ENCODE peak calls at places on chromosomes 3 and 15, in five cellular contexts. One of them, this sample, is unnamed.
A peak's percentile ranks its signal among the peaks of the same experiment; 100 is the strongest.

GRCh38 chr15:80228959-80229610 is 22.9 kb downstream of the CTXND1 start:
- DNase-seq in suprapubic skin: no peak
- DNase-seq in body of pancreas: peak; percentile 32
- DNase-seq in HCT116: no peak
- DNase-seq in stomach: no peak
- DNase-seq in this sample: no peak

GRCh38 chr3:7977245-7978103 is 524.1 kb upstream of the LMCD1 start:
- DNase-seq in stomach: no peak
- DNase-seq in HCT116: no peak
- DNase-seq in body of pancreas: no peak
- DNase-seq in suprapubic skin: no peak
- DNase-seq in this sample: no peak

GRCh38 chr15:42457445-42458442 is 33.2 kb downstream of the ZNF106 start:
- DNase-seq in body of pancreas: peak; percentile 64
- DNase-seq in stomach: peak; percentile 44
- DNase-seq in HCT116: no peak
- DNase-seq in suprapubic skin: peak; percentile 82
- DNase-seq in this sample: peak; percentile 56

GRCh38 chr3:11588338-11588737 is 55.4 kb downstream of the VGLL4 start:
- DNase-seq in HCT116: no peak
- DNase-seq in body of pancreas: no peak
- DNase-seq in stomach: no peak
- DNase-seq in suprapubic skin: no peak
- DNase-seq in this sample: no peak

GRCh38 chr3:62379206-62379834 is 6.0 kb upstream of the FEZF2 start:
- DNase-seq in stomach: no peak
- DNase-seq in body of pancreas: no peak
- DNase-seq in HCT116: no peak
- DNase-seq in suprapubic skin: no peak
- DNase-seq in this sample: no peak

GRCh38 chr3:163490119-163490518 is 1588.2 kb downstream of the SI start:
- DNase-seq in HCT116: peak; percentile 48
- DNase-seq in suprapubic skin: no peak
- DNase-seq in body of pancreas: peak; percentile 49
- DNase-seq in stomach: peak; percentile 39
- DNase-seq in this sample: no peak

GRCh38 chr15:85810075-85810474 is 15.3 kb upstream of the KLHL25 start:
- DNase-seq in HCT116: no peak
- DNase-seq in body of pancreas: no peak
- DNase-seq in stomach: no peak
- DNase-seq in suprapubic skin: no peak
- DNase-seq in this sample: no peak

GRCh38 chr3:183991403-183991802 is 26.3 kb downstream of the ABCC5 start:
- DNase-seq in HCT116: no peak
- DNase-seq in suprapubic skin: no peak
- DNase-seq in stomach: no peak
- DNase-seq in body of pancreas: no peak
- DNase-seq in this sample: no peak

GRCh38 chr3:43285644-43286043 is 696 bp upstream of the SNRK start:
- DNase-seq in body of pancreas: peak; percentile 21
- DNase-seq in HCT116: no peak
- DNase-seq in suprapubic skin: no peak
- DNase-seq in stomach: no peak
- DNase-seq in this sample: no peak

GRCh38 chr3:174168026-174168425 is 691.1 kb upstream of the NAALADL2 start:
- DNase-seq in body of pancreas: no peak
- DNase-seq in HCT116: no peak
- DNase-seq in stomach: no peak
- DNase-seq in suprapubic skin: no peak
- DNase-seq in this sample: no peak

GRCh38 chr15:76565366-76565765 is 228.8 kb downstream of the ISL2 start:
- DNase-seq in suprapubic skin: no peak
- DNase-seq in stomach: no peak
- DNase-seq in body of pancreas: no peak
- DNase-seq in HCT116: no peak
- DNase-seq in this sample: no peak

DNA sequence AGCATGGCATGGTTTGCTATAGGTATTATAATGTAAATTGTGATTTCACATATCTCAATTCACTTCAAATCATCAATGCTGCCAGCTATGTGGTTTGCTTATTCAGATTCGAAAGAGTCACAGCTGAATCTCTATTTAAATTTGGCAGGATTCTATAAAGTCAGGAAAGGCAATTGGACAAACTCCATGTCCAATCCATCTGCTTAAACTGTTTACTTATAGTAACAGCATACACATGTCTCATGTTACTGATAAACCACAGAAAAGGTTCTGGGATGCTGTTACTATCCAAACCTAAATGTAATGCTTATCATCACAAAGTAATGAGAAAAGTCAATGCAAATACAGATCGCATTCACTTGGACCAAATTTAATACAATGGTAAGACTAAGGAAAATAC is 229.7 kb downstream of the ISL2 start:
- DNase-seq in HCT116: no peak
- DNase-seq in body of pancreas: no peak
- DNase-seq in suprapubic skin: no peak
- DNase-seq in stomach: no peak
- DNase-seq in this sample: no peak
- TF ChIP-seq POLR2A in HCT116: no peak
- TF ChIP-seq POLR2A in body of pancreas: no peak
- TF ChIP-seq POLR2A in suprapubic skin: no peak
- TF ChIP-seq POLR2A in stomach: no peak
- TF ChIP-seq POLR2A in this sample: no peak

GRCh38 chr3:51984269-51984647 is 923 bp downstream of the ACY1 start:
- DNase-seq in body of pancreas: no peak
- DNase-seq in suprapubic skin: no peak
- DNase-seq in stomach: no peak
- DNase-seq in HCT116: no peak
- DNase-seq in this sample: no peak

GRCh38 chr3:51982838-51983577 is at the start of gene ACY1:
- DNase-seq in suprapubic skin: peak; percentile 91
- DNase-seq in stomach: peak; percentile 92
- DNase-seq in HCT116: peak; percentile 57
- DNase-seq in body of pancreas: peak; percentile 87
- DNase-seq in this sample: peak; percentile 79

GRCh38 chr3:51983578-51984268 is 388 bp downstream of the ACY1 start:
- DNase-seq in body of pancreas: no peak
- DNase-seq in HCT116: no peak
- DNase-seq in suprapubic skin: no peak
- DNase-seq in stomach: no peak
- DNase-seq in this sample: no peak

GRCh38 chr3:51980253-51980652 is 3.1 kb upstream of the ACY1 start:
- DNase-seq in stomach: no peak
- DNase-seq in body of pancreas: no peak
- DNase-seq in suprapubic skin: no peak
- DNase-seq in HCT116: no peak
- DNase-seq in this sample: no peak

DNA sequence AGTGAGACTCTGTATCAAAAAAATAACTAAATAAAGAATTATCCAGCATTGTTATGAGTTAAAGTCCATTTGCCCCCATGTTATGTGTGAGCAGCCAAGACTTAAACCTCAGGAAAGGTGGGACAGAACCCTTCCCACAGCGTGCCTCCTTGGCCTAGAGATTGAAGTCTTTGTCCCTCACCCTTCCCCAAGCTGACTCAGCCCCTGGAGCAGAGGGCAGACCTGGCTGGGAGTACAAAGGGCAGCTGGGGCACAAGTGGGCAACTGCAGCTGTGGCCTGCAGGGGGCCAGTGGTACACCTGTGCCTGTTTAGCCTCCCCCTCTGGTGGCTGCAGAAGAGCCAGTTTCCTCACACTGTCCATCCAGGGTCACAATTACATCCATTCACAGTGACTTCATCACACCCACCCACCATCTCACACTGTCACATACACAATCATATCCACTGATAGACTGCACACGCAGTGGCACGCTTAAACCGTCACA is 940 bp upstream of the ACY1 start:
- DNase-seq in HCT116: peak; percentile 57
- DNase-seq in suprapubic skin: no peak
- DNase-seq in body of pancreas: peak; percentile 77
- DNase-seq in stomach: peak; percentile 66
- DNase-seq in this sample: no peak
- TF ChIP-seq CTCF in HCT116: peak; percentile 88
- TF ChIP-seq CTCF in suprapubic skin: peak; percentile 20
- TF ChIP-seq CTCF in body of pancreas: peak; percentile 70
- TF ChIP-seq CTCF in stomach: peak; percentile 68
- TF ChIP-seq CTCF in this sample: peak; percentile 40

DNA sequence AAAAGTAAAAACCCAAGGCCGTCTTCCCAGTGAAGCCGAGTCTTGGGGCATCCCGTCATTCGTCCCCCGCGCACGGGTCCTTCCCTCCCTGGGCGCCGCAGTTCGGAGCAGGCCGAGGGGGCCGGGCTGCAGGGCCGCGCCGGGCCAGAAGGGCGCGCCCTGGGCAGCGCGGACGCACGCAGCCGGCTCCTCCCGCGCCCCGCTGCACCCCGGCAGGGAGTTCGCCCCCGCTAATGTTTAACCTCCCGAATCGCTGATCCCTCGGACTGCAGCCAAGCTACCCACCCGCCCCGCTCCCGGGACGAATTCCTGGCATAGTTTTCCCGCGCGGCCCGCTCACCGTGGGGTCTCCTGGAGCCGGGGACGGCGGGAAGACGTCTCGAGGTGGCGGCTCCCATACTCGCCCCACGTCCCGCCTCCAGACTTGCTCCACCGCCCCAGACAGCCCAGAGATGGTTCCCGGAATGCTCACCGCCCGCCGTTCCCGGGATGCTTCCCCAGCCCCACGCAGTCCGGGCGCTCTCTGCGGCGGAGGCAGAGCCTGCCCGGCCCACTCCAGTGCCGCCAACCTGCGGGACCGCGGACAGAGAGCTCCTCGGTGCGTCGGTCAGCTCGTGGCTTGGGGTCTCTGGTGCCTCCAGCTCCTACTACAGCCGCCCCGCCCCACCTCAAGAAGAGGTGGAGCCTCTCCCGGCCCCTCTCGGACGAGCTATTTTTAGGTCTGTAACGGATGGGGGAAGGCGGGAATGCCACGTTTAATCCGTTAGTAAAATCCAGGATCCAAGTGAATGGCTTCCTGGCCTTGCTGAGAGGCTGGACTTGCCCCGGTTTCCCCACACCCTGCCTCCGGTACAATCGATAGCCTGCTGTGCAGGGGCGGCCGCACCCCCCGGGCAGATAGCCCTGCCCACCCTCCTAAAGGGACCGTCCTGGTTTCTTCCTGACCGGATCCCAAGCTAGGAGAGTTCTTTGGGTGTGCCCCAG is at the start of gene DZIP1L:
- DNase-seq in HCT116: peak; percentile 35
- DNase-seq in body of pancreas: peak; percentile 80
- DNase-seq in stomach: peak; percentile 56
- DNase-seq in suprapubic skin: peak; percentile 86
- DNase-seq in this sample: peak; percentile 39
- TF ChIP-seq POLR2A in HCT116: no peak
- TF ChIP-seq POLR2A in body of pancreas: peak; percentile 78
- TF ChIP-seq POLR2A in stomach: no peak
- TF ChIP-seq POLR2A in suprapubic skin: no peak
- TF ChIP-seq POLR2A in this sample: no peak

GRCh38 chr3:10286596-10287295 is 6.0 kb downstream of the GHRL start:
- DNase-seq in suprapubic skin: peak; percentile 64
- DNase-seq in stomach: no peak
- DNase-seq in body of pancreas: peak; percentile 44
- DNase-seq in HCT116: peak; percentile 68
- DNase-seq in this sample: no peak
- TF ChIP-seq CTCF in suprapubic skin: peak; percentile 25
- TF ChIP-seq CTCF in stomach: no peak
- TF ChIP-seq CTCF in body of pancreas: no peak
- TF ChIP-seq CTCF in HCT116: peak; percentile 69
- TF ChIP-seq CTCF in this sample: no peak

GRCh38 chr3:54777141-54777540 is 150.7 kb downstream of the LRTM1 start:
- DNase-seq in suprapubic skin: no peak
- DNase-seq in body of pancreas: no peak
- DNase-seq in stomach: no peak
- DNase-seq in HCT116: no peak
- DNase-seq in this sample: no peak

GRCh38 chr3:54772707-54773106 is 155.2 kb downstream of the LRTM1 start:
- DNase-seq in suprapubic skin: no peak
- DNase-seq in stomach: no peak
- DNase-seq in HCT116: no peak
- DNase-seq in body of pancreas: no peak
- DNase-seq in this sample: no peak

GRCh38 chr3:54773251-54773650 is 154.6 kb downstream of the LRTM1 start:
- DNase-seq in HCT116: no peak
- DNase-seq in suprapubic skin: no peak
- DNase-seq in body of pancreas: no peak
- DNase-seq in stomach: no peak
- DNase-seq in this sample: no peak

GRCh38 chr3:54780336-54780735 is 147.5 kb downstream of the LRTM1 start:
- DNase-seq in body of pancreas: no peak
- DNase-seq in stomach: no peak
- DNase-seq in HCT116: no peak
- DNase-seq in suprapubic skin: no peak
- DNase-seq in this sample: no peak

GRCh38 chr3:54776601-54777000 is 151.3 kb downstream of the LRTM1 start:
- DNase-seq in HCT116: no peak
- DNase-seq in suprapubic skin: no peak
- DNase-seq in stomach: no peak
- DNase-seq in body of pancreas: no peak
- DNase-seq in this sample: no peak
- TF ChIP-seq POLR2A in HCT116: no peak
- TF ChIP-seq POLR2A in suprapubic skin: no peak
- TF ChIP-seq POLR2A in stomach: no peak
- TF ChIP-seq POLR2A in body of pancreas: no peak
- TF ChIP-seq POLR2A in this sample: no peak

DNA sequence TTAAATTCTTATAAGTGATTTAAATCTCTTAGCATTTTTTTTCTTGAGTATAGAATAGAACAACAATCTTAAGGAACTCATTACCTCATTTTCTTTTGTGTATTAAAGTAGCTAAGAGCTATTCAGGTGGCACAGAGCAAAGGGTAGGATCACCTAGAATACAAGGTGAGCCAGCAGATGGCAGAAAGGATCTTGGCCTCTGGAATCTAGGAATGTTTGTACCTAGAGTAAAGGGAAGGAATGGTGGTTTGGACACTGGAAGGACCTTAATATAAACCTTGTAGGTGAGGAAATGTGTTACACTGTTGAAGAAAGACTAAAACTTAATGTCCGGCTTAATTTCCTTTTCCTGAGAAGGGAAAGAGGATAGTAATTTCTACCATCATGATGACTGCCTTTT is 89.0 kb downstream of the GHSR start:
- DNase-seq in stomach: no peak
- DNase-seq in HCT116: no peak
- DNase-seq in body of pancreas: no peak
- DNase-seq in suprapubic skin: no peak
- DNase-seq in this sample: no peak
- TF ChIP-seq CTCF in stomach: no peak
- TF ChIP-seq CTCF in HCT116: peak; percentile 5
- TF ChIP-seq CTCF in body of pancreas: no peak
- TF ChIP-seq CTCF in suprapubic skin: no peak
- TF ChIP-seq CTCF in this sample: no peak